ENCODE peak calls at places on chromosomes 11 and 22, in six cellular contexts. J is IMR-90; W is K562; S is small intestine; V is CD8-positive, alpha-beta T cell; Z is body of pancreas. X is an unnamed sample.
A peak's percentile ranks its signal among the peaks of the same experiment; 100 is the strongest.

GRCh38 chr22:31577711-31578110 is 81.4 kb downstream of the SFI1 start:
- DNase-seq in J (no peak), W (no peak), S (no peak), V (no peak), Z (no peak), X (no peak)

GRCh38 chr11:102653744-102654291 is 28.7 kb upstream of the MMP20 start:
- DNase-seq in J (peak; percentile 6), W (no peak), S (no peak), V (no peak), Z (no peak), X (no peak)

GRCh38 chr11:62694455-62695167 is 5.3 kb upstream of the LRRN4CL start:
- DNase-seq in J (peak; percentile 82), W (peak; percentile 73), S (peak; percentile 84), V (peak; percentile 64), Z (peak; percentile 88), X (peak; percentile 63)

GRCh38 chr11:108887436-108888238 is 222.8 kb downstream of the DDX10 start:
- DNase-seq in J (no peak), W (no peak), S (peak; percentile 3), V (no peak), Z (no peak), X (no peak)

GRCh38 chr11:69791266-69791665 is 16.1 kb upstream of the FGF4 start:
- DNase-seq in J (peak; percentile 61), W (no peak), S (no peak), V (no peak), Z (no peak), X (no peak)

GRCh38 chr11:17649696-17650600 is 69.4 kb upstream of the MYOD1 start:
- DNase-seq in J (no peak), W (no peak), S (no peak), V (no peak), Z (no peak), X (no peak)

GRCh38 chr11:2375964-2376551 is 1.1 kb upstream of the CD81 start:
- DNase-seq in J (no peak), W (no peak), S (peak; percentile 55), V (no peak), Z (peak; percentile 75), X (no peak)

GRCh38 chr22:48535868-48536690 is 1291.6 kb downstream of the BRD1 start:
- DNase-seq in J (no peak), W (no peak), S (no peak), V (no peak), Z (no peak), X (no peak)

GRCh38 chr22:22770881-22771280 is 116.7 kb upstream of the IGLL5 start:
- DNase-seq in J (no peak), W (no peak), S (no peak), V (no peak), Z (no peak), X (no peak)

GRCh38 chr11:64566915-64567882 is 23.8 kb upstream of the SLC22A12 start:
- DNase-seq in J (no peak), W (no peak), S (no peak), V (no peak), Z (no peak), X (no peak)

GRCh38 chr11:10076458-10077141 is 217.4 kb downstream of the SBF2 start:
- DNase-seq in J (peak; percentile 63), W (peak; percentile 62), S (peak; percentile 21), V (no peak), Z (peak; percentile 59), X (no peak)

GRCh38 chr11:2173150-2173693 is 1.6 kb upstream of the TH start:
- DNase-seq in J (no peak), W (no peak), S (no peak), V (no peak), Z (no peak), X (no peak)

GRCh38 chr11:12284321-12285050 is 92.9 kb upstream of the PARVA start:
- DNase-seq in J (peak; percentile 70), W (no peak), S (no peak), V (no peak), Z (no peak), X (no peak)

GRCh38 chr11:117412176-117412575 is 84.5 kb downstream of the CEP164 start:
- DNase-seq in J (no peak), W (no peak), S (no peak), V (no peak), Z (no peak), X (no peak)

GRCh38 chr11:26572770-26573402 is 823 bp upstream of the MUC15 start:
- DNase-seq in J (no peak), W (no peak), S (no peak), V (no peak), Z (peak; percentile 18), X (no peak)

GRCh38 chr11:20536784-20537183 is 62.6 kb upstream of the SLC6A5 start:
- DNase-seq in J (no peak), W (no peak), S (no peak), V (no peak), Z (no peak), X (no peak)

GRCh38 chr11:3378426-3379423 is at the start of gene ZNF195:
- DNase-seq in J (peak; percentile 90), W (peak; percentile 98), S (peak; percentile 99), V (peak; percentile 95), Z (peak; percentile 100), X (peak; percentile 95)
- H3K27ac ChIP-seq in J (peak within 1 kb of the TSS; percentile 93), W (peak within 1 kb of the TSS; percentile 95), S (peak within 1 kb of the TSS; percentile 72), V (peak within 1 kb of the TSS; percentile 91), Z (peak within 1 kb of the TSS; percentile 50), X (peak within 1 kb of the TSS; percentile 82)

DNA sequence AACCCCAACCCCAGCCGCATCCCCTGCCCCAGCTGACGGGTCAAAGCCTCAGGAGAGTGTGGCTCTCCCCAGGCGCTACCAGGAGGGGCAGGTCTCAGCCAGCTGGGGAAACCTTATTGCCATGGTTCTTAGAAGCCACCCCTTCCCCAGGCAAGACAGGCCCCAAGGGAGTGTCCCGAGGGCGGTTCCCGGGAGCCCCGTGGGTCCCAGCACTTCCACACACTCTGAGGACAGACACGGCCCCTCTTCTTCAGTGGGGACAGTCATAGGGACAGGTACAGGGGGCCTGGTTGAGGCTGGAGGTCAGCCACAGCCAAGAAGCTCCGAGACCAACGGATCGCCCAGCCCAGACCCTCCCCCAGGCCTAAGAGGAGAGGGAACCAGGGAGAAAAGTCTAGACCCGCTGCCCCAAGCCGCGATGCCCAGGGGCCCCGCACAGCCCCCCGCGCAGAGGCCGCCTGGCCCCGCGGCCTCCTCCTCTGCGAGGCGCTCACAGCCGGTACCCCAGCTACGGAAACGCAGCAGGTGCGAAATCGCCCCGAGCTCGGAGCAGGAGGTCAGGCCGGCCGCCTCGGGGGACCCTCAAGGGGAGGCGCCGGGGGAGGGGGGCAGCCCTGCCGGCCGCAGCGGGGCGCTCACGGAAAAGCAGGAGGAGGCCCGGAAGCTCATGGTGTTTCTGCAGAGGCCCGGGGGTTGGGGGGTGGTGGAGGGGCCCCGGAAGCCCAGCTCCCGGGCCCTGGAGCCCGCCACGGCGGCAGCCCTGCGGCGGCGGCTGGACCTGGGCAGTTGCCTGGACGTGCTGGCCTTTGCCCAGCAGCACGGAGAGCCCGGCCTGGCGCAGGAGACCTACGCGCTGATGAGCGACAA is 2.6 kb downstream of the KLHDC7B start:
- DNase-seq in J (no peak), W (no peak), S (no peak), V (peak; percentile 64), Z (peak; percentile 49), X (peak; percentile 77)
- H3K4me3 ChIP-seq in J (no peak overlapping the region), W (no peak overlapping the region), S (peak overlapping the region; percentile 35), V (peak overlapping the region; percentile 70), Z (no peak overlapping the region), X (no peak overlapping the region)

DNA sequence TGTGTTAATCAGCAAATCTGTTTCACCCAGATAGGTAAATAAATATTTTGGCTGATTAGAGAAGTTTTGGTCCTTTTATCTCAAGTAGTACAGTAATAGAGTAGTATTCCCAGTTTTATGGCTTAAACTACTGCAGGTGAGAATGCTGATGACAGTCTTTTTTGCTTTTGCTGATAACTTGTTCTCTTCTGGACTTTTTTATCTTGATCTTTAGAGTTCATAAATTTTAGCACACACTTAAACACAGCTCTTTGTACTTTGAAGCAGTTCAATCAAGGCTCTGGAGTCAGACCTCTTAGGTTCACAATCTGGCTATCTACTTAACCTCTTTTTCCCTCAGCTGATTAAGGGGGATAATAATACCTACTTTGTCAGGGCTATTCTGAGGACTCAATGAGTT is 52.0 kb downstream of the CSTF3 start:
- DNase-seq in J (no peak), W (no peak), S (peak; percentile 88), V (no peak), Z (no peak), X (no peak)
- H3K27ac ChIP-seq in J (no peak overlapping the region), W (no peak overlapping the region), S (no peak overlapping the region), V (no peak overlapping the region), Z (no peak overlapping the region), X (no peak overlapping the region)

DNA sequence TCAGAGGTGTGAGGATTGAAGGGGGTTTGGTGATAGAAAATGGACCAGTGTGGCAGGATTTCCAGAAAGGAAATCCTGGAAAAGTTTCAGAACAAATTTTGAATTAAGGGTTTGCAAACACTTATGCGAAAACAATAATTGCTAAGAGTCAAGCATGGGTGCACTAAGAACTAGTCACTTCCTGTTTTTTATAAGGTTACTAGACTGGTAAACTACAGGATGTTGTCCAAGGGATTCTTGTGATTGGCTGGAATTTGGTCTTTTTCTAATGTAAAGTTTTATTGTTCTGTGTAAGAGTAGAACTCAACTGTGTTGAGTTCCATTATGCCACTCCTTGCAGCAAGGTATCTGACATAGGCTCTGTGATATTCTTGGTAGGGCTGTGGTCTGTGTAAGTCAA is 54.1 kb downstream of the LIF start:
- DNase-seq in J (no peak), W (no peak), S (no peak), V (no peak), Z (no peak), X (no peak)
- H3K4me3 ChIP-seq in J (no peak overlapping the region), W (no peak overlapping the region), S (no peak overlapping the region), V (no peak overlapping the region), Z (no peak overlapping the region), X (peak overlapping the region; percentile 29)

GRCh38 chr22:38698407-38699094 is 2.2 kb downstream of the JOSD1 start:
- DNase-seq in J (no peak), W (no peak), S (no peak), V (no peak), Z (no peak), X (no peak)
- H3K27ac ChIP-seq in J (no peak overlapping the region), W (peak overlapping the region; percentile 89), S (peak overlapping the region; percentile 99), V (no peak overlapping the region), Z (peak overlapping the region; percentile 33), X (peak overlapping the region; percentile 97)

GRCh38 chr22:50298937-50299656 is 8.3 kb downstream of the PLXNB2 start:
- DNase-seq in J (peak; percentile 11), W (peak; percentile 22), S (no peak), V (no peak), Z (no peak), X (no peak)

GRCh38 chr22:50298266-50298637 is 9.2 kb downstream of the PLXNB2 start:
- DNase-seq in J (no peak), W (no peak), S (no peak), V (no peak), Z (no peak), X (no peak)

GRCh38 chr22:50300620-50301257 is 6.7 kb downstream of the PLXNB2 start:
- DNase-seq in J (no peak), W (no peak), S (no peak), V (no peak), Z (no peak), X (no peak)

GRCh38 chr22:50301581-50301991 is 5.9 kb downstream of the PLXNB2 start:
- DNase-seq in J (no peak), W (no peak), S (peak; percentile 87), V (no peak), Z (no peak), X (no peak)

GRCh38 chr22:50299724-50300619 is 7.5 kb downstream of the PLXNB2 start:
- DNase-seq in J (no peak), W (no peak), S (peak; percentile 95), V (no peak), Z (no peak), X (no peak)
- H3K4me3 ChIP-seq in J (no peak overlapping the region), W (no peak overlapping the region), S (peak overlapping the region; percentile 23), V (no peak overlapping the region), Z (no peak overlapping the region), X (no peak overlapping the region)

X was measured in CD4-positive, CD25-positive, alpha-beta regulatory T cell.